ENCODE peak calls at places on chromosomes 3 and 15, in seven cellular contexts. A, G, T, L, R, F and I are unnamed samples.

GRCh38 chr15:32888221-32888761 is 170.5 kb downstream of the GREM1 start:
- DNase-seq in A (no peak), G (no peak), T (no peak), L (no peak), R (no peak), F (no peak), I (no peak)

GRCh38 chr15:55858661-55859060 is 115.7 kb upstream of the PRTG start:
- DNase-seq in A (no peak), G (no peak), T (no peak), L (no peak), R (no peak), F (no peak), I (no peak)

GRCh38 chr3:133464573-133464972 is 64.7 kb downstream of the BFSP2 start:
- DNase-seq in A (no peak), G (no peak), T (peak), L (no peak), R (no peak), F (no peak), I (no peak)

GRCh38 chr3:4795905-4796304 is 183.3 kb upstream of the BHLHE40 start:
- DNase-seq in A (no peak), G (no peak), T (no peak), L (no peak), R (no peak), F (no peak), I (no peak)

GRCh38 chr3:12423918-12424634 is 60.2 kb upstream of the TSEN2 start:
- DNase-seq in A (no peak), G (no peak), T (peak), L (no peak), R (no peak), F (no peak), I (no peak)

GRCh38 chr15:92393287-92393993 is at the start of gene ST8SIA2:
- DNase-seq in A (peak), G (no peak), T (peak), L (no peak), R (peak), F (no peak), I (peak)

GRCh38 chr3:155656466-155656865 is 88.4 kb downstream of the PLCH1 start:
- DNase-seq in A (no peak), G (no peak), T (no peak), L (no peak), R (no peak), F (no peak), I (no peak)

GRCh38 chr15:37260255-37260654 is 159.9 kb upstream of the MEIS2 start:
- DNase-seq in A (no peak), G (no peak), T (no peak), L (no peak), R (no peak), F (no peak), I (no peak)

GRCh38 chr15:71337197-71337845 is 222.1 kb downstream of the THSD4 start:
- DNase-seq in A (peak), G (no peak), T (no peak), L (no peak), R (no peak), F (no peak), I (no peak)

GRCh38 chr3:128050597-128050996 is 1.6 kb upstream of the SEC61A1 start:
- DNase-seq in A (no peak), G (no peak), T (no peak), L (no peak), R (no peak), F (no peak), I (no peak)

GRCh38 chr15:101159096-101159935 is 92.5 kb downstream of the CHSY1 start:
- DNase-seq in A (no peak), G (no peak), T (peak), L (no peak), R (no peak), F (no peak), I (no peak)

GRCh38 chr3:164416491-164417222 is 661.6 kb downstream of the SI start:
- DNase-seq in A (peak), G (no peak), T (no peak), L (no peak), R (no peak), F (no peak), I (no peak)

GRCh38 chr3:93843981-93844380 is 129.7 kb downstream of the PROS1 start:
- DNase-seq in A (peak), G (no peak), T (peak), L (no peak), R (no peak), F (no peak), I (no peak)

GRCh38 chr15:63915209-63915887 is 81.6 kb upstream of the HERC1 start:
- DNase-seq in A (no peak), G (no peak), T (peak), L (no peak), R (peak), F (no peak), I (no peak)

GRCh38 chr3:9701006-9701405 is 2.6 kb upstream of the CPNE9 start:
- DNase-seq in A (no peak), G (no peak), T (no peak), L (no peak), R (no peak), F (no peak), I (no peak)

GRCh38 chr15:26525096-26525495 is 247.8 kb downstream of the GABRB3 start:
- DNase-seq in A (no peak), G (no peak), T (no peak), L (no peak), R (no peak), F (no peak), I (no peak)

GRCh38 chr3:9955611-9956352 is 3.6 kb upstream of the PRRT3 start:
- DNase-seq in A (no peak), G (no peak), T (no peak), L (no peak), R (no peak), F (no peak), I (no peak)

GRCh38 chr15:79310612-79310984 is 314 bp upstream of the TMED3 start:
- DNase-seq in A (peak), G (no peak), T (no peak), L (no peak), R (no peak), F (no peak), I (no peak)

GRCh38 chr3:110624571-110624970 is 447.0 kb upstream of the NECTIN3 start:
- DNase-seq in A (no peak), G (no peak), T (peak), L (no peak), R (no peak), F (no peak), I (no peak)

GRCh38 chr15:38554354-38554753 is 10.3 kb downstream of the RASGRP1 start:
- DNase-seq in A (no peak), G (no peak), T (no peak), L (no peak), R (no peak), F (peak), I (no peak)

GRCh38 chr3:149042766-149043386 is 43.5 kb downstream of the HLTF start:
- DNase-seq in A (no peak), G (no peak), T (peak), L (no peak), R (no peak), F (no peak), I (no peak)

GRCh38 chr3:154852515-154852914 is 227.6 kb upstream of the MME start:
- DNase-seq in A (no peak), G (no peak), T (no peak), L (no peak), R (no peak), F (no peak), I (no peak)

GRCh38 chr3:173465112-173465511 is 67.6 kb downstream of the NLGN1 start:
- DNase-seq in A (no peak), G (no peak), T (peak), L (no peak), R (no peak), F (no peak), I (no peak)

GRCh38 chr3:46194868-46195553 is 13.1 kb downstream of the CCR1 start:
- DNase-seq in A (no peak), G (no peak), T (no peak), L (no peak), R (no peak), F (no peak), I (no peak)

GRCh38 chr3:14204605-14205284 is 26.1 kb downstream of the LSM3 start:
- DNase-seq in A (no peak), G (no peak), T (peak), L (no peak), R (no peak), F (no peak), I (no peak)

GRCh38 chr3:50327943-50328691 is at the start of gene TUSC2:
- DNase-seq in A (peak), G (peak), T (peak), L (peak), R (peak), F (peak), I (peak)

GRCh38 chr15:95557226-95558046 is 773.1 kb upstream of the NR2F2 start:
- DNase-seq in A (no peak), G (no peak), T (peak), L (no peak), R (peak), F (no peak), I (no peak)

GRCh38 chr3:123053107-123053506 is 13.7 kb upstream of the PDIA5 start:
- DNase-seq in A (no peak), G (no peak), T (no peak), L (no peak), R (no peak), F (no peak), I (no peak)

GRCh38 chr15:61426466-61426865 is 197.4 kb upstream of the RORA start:
- DNase-seq in A (peak), G (no peak), T (no peak), L (no peak), R (no peak), F (no peak), I (no peak)

GRCh38 chr3:5136619-5137429 is 14.7 kb downstream of the ARL8B start:
- DNase-seq in A (peak), G (peak), T (peak), L (peak), R (peak), F (no peak), I (no peak)

GRCh38 chr15:71651750-71652186 is 158.6 kb upstream of the NR2E3 start:
- DNase-seq in A (peak), G (no peak), T (peak), L (no peak), R (peak), F (no peak), I (no peak)

GRCh38 chr3:155743616-155744015 is 1.3 kb downstream of the PLCH1 start:
- DNase-seq in A (no peak), G (no peak), T (peak), L (no peak), R (no peak), F (no peak), I (no peak)

GRCh38 chr15:62770752-62771151 is 271.8 kb upstream of the TPM1 start:
- DNase-seq in A (no peak), G (no peak), T (no peak), L (no peak), R (no peak), F (no peak), I (no peak)

GRCh38 chr3:46469680-46470357 is 5.1 kb upstream of the LTF start:
- DNase-seq in A (no peak), G (no peak), T (no peak), L (no peak), R (no peak), F (no peak), I (no peak)

GRCh38 chr3:45417949-45418847 is 29.8 kb downstream of the LARS2 start:
- DNase-seq in A (no peak), G (no peak), T (no peak), L (no peak), R (no peak), F (no peak), I (no peak)

GRCh38 chr3:191774485-191774884 is 313.5 kb downstream of the PYDC2 start:
- DNase-seq in A (no peak), G (no peak), T (no peak), L (no peak), R (peak), F (no peak), I (no peak)

GRCh38 chr3:17292556-17292955 is 407.8 kb downstream of the PLCL2 start:
- DNase-seq in A (no peak), G (no peak), T (no peak), L (no peak), R (no peak), F (no peak), I (no peak)